ENCODE peak calls at places on chromosomes 6 and 20, in eight cellular contexts. One of them, this sample, is unnamed.

GRCh38 chr6:37654727-37655500 is 42.8 kb downstream of the MDGA1 start:
- DNase-seq in small intestine: no peak
- DNase-seq in adipocyte: no peak
- DNase-seq in CD8-positive, alpha-beta T cell: no peak
- DNase-seq in hepatocyte: no peak
- DNase-seq in ovary: no peak
- DNase-seq in brain microvascular endothelial cell: no peak
- DNase-seq in stomach: no peak
- DNase-seq in this sample: no peak

GRCh38 chr6:122339661-122340060 is 59.8 kb upstream of the HSF2 start:
- DNase-seq in small intestine: no peak
- DNase-seq in adipocyte: peak; percentile 31
- DNase-seq in CD8-positive, alpha-beta T cell: no peak
- DNase-seq in hepatocyte: no peak
- DNase-seq in ovary: no peak
- DNase-seq in brain microvascular endothelial cell: no peak
- DNase-seq in stomach: no peak
- DNase-seq in this sample: no peak

GRCh38 chr6:77457720-77458349 is 5.5 kb downstream of the HTR1B start:
- DNase-seq in small intestine: peak; percentile 55
- DNase-seq in adipocyte: peak; percentile 97
- DNase-seq in CD8-positive, alpha-beta T cell: peak; percentile 15
- DNase-seq in hepatocyte: peak; percentile 89
- DNase-seq in ovary: peak; percentile 41
- DNase-seq in brain microvascular endothelial cell: peak; percentile 96
- DNase-seq in stomach: peak; percentile 65
- DNase-seq in this sample: no peak

GRCh38 chr6:152973916-152974315 is 8.9 kb downstream of the FBXO5 start:
- DNase-seq in small intestine: no peak
- DNase-seq in adipocyte: no peak
- DNase-seq in CD8-positive, alpha-beta T cell: no peak
- DNase-seq in hepatocyte: no peak
- DNase-seq in ovary: no peak
- DNase-seq in brain microvascular endothelial cell: no peak
- DNase-seq in stomach: no peak
- DNase-seq in this sample: no peak

GRCh38 chr6:118893095-118893881 is 664 bp upstream of the ASF1A start:
- DNase-seq in small intestine: peak; percentile 61
- DNase-seq in adipocyte: peak; percentile 78
- DNase-seq in CD8-positive, alpha-beta T cell: peak; percentile 49
- DNase-seq in hepatocyte: peak; percentile 70
- DNase-seq in ovary: no peak
- DNase-seq in brain microvascular endothelial cell: peak; percentile 66
- DNase-seq in stomach: no peak
- DNase-seq in this sample: peak; percentile 34

GRCh38 chr6:11459002-11459658 is 78.4 kb upstream of the TMEM170B start:
- DNase-seq in small intestine: no peak
- DNase-seq in adipocyte: no peak
- DNase-seq in CD8-positive, alpha-beta T cell: no peak
- DNase-seq in hepatocyte: no peak
- DNase-seq in ovary: no peak
- DNase-seq in brain microvascular endothelial cell: no peak
- DNase-seq in stomach: no peak
- DNase-seq in this sample: no peak

GRCh38 chr6:153956807-153957206 is 82.2 kb upstream of the OPRM1 start:
- DNase-seq in small intestine: no peak
- DNase-seq in adipocyte: no peak
- DNase-seq in CD8-positive, alpha-beta T cell: no peak
- DNase-seq in hepatocyte: no peak
- DNase-seq in ovary: no peak
- DNase-seq in brain microvascular endothelial cell: peak; percentile 46
- DNase-seq in stomach: no peak
- DNase-seq in this sample: no peak

GRCh38 chr6:50410577-50410976 is 302.7 kb upstream of the TFAP2D start:
- DNase-seq in small intestine: no peak
- DNase-seq in adipocyte: no peak
- DNase-seq in CD8-positive, alpha-beta T cell: no peak
- DNase-seq in hepatocyte: no peak
- DNase-seq in ovary: no peak
- DNase-seq in brain microvascular endothelial cell: no peak
- DNase-seq in stomach: no peak
- DNase-seq in this sample: no peak

GRCh38 chr6:73803562-73804221 is 107.7 kb downstream of the CD109 start:
- DNase-seq in small intestine: peak; percentile 13
- DNase-seq in adipocyte: peak; percentile 95
- DNase-seq in CD8-positive, alpha-beta T cell: no peak
- DNase-seq in hepatocyte: peak; percentile 59
- DNase-seq in ovary: no peak
- DNase-seq in brain microvascular endothelial cell: peak; percentile 83
- DNase-seq in stomach: no peak
- DNase-seq in this sample: no peak

GRCh38 chr6:123415844-123416468 is 220.8 kb downstream of the TRDN start:
- DNase-seq in small intestine: peak; percentile 67
- DNase-seq in adipocyte: peak; percentile 77
- DNase-seq in CD8-positive, alpha-beta T cell: peak; percentile 4
- DNase-seq in hepatocyte: peak; percentile 80
- DNase-seq in ovary: peak; percentile 11
- DNase-seq in brain microvascular endothelial cell: peak; percentile 52
- DNase-seq in stomach: peak; percentile 53
- DNase-seq in this sample: no peak

GRCh38 chr6:2378891-2379652 is 133.7 kb upstream of the GMDS start:
- DNase-seq in small intestine: no peak
- DNase-seq in adipocyte: peak; percentile 56
- DNase-seq in CD8-positive, alpha-beta T cell: no peak
- DNase-seq in hepatocyte: no peak
- DNase-seq in ovary: no peak
- DNase-seq in brain microvascular endothelial cell: peak; percentile 67
- DNase-seq in stomach: no peak
- DNase-seq in this sample: no peak

GRCh38 chr6:6742535-6742934 is 154.0 kb downstream of the LY86 start:
- DNase-seq in small intestine: no peak
- DNase-seq in adipocyte: no peak
- DNase-seq in CD8-positive, alpha-beta T cell: no peak
- DNase-seq in hepatocyte: no peak
- DNase-seq in ovary: no peak
- DNase-seq in brain microvascular endothelial cell: no peak
- DNase-seq in stomach: no peak
- DNase-seq in this sample: no peak

GRCh38 chr6:13787146-13787545 is 27.2 kb downstream of the MCUR1 start:
- DNase-seq in small intestine: no peak
- DNase-seq in adipocyte: peak; percentile 75
- DNase-seq in CD8-positive, alpha-beta T cell: no peak
- DNase-seq in hepatocyte: peak; percentile 50
- DNase-seq in ovary: no peak
- DNase-seq in brain microvascular endothelial cell: no peak
- DNase-seq in stomach: no peak
- DNase-seq in this sample: no peak

GRCh38 chr6:47854996-47855395 is 73.2 kb downstream of the OPN5 start:
- DNase-seq in small intestine: no peak
- DNase-seq in adipocyte: no peak
- DNase-seq in CD8-positive, alpha-beta T cell: no peak
- DNase-seq in hepatocyte: no peak
- DNase-seq in ovary: no peak
- DNase-seq in brain microvascular endothelial cell: no peak
- DNase-seq in stomach: no peak
- DNase-seq in this sample: no peak

DNA sequence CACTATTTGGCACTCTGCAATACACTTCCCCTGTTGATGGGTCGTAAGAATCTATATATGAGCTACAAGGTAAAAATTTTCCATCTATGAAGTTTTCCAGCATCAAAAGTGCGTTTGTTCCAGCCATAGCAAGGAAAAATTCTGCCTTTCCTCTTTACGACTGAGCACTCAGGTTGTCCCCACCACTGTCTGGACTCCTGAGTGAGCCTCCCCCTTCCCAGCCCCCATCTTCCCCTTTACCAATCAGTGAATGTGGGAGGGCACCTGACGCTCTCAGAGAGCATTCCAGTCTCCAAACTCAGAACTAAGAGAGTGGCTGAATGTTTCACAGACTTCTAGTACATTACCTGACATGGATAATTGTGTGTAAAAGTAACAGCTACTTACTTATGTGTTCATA is at the start of gene ALDH8A1:
- DNase-seq in small intestine: no peak
- DNase-seq in adipocyte: no peak
- DNase-seq in CD8-positive, alpha-beta T cell: no peak
- DNase-seq in hepatocyte: no peak
- DNase-seq in ovary: no peak
- DNase-seq in brain microvascular endothelial cell: no peak
- DNase-seq in stomach: no peak
- DNase-seq in this sample: no peak
- H3K36me3 ChIP-seq in small intestine: no peaks in the 10 kb centered on the region
- H3K36me3 ChIP-seq in adipocyte: no peaks in the 10 kb centered on the region
- H3K36me3 ChIP-seq in CD8-positive, alpha-beta T cell: no peaks in the 10 kb centered on the region
- H3K36me3 ChIP-seq in hepatocyte: no peaks in the 10 kb centered on the region
- H3K36me3 ChIP-seq in ovary: no peaks in the 10 kb centered on the region
- H3K36me3 ChIP-seq in brain microvascular endothelial cell: no peaks in the 10 kb centered on the region
- H3K36me3 ChIP-seq in stomach: no peaks in the 10 kb centered on the region
- H3K36me3 ChIP-seq in this sample: no peaks in the 10 kb centered on the region

GRCh38 chr20:35738410-35739179 is 3.5 kb downstream of the RBM39 start:
- DNase-seq in small intestine: no peak
- DNase-seq in adipocyte: no peak
- DNase-seq in CD8-positive, alpha-beta T cell: no peak
- DNase-seq in hepatocyte: no peak
- DNase-seq in ovary: no peak
- DNase-seq in brain microvascular endothelial cell: no peak
- DNase-seq in stomach: no peak
- DNase-seq in this sample: no peak
- H3K36me3 ChIP-seq in small intestine: peaks cover 22% of the 10 kb centered on the region
- H3K36me3 ChIP-seq in adipocyte: peaks cover 70% of the 10 kb centered on the region
- H3K36me3 ChIP-seq in CD8-positive, alpha-beta T cell: peaks cover 52% of the 10 kb centered on the region
- H3K36me3 ChIP-seq in hepatocyte: peaks cover 5% of the 10 kb centered on the region
- H3K36me3 ChIP-seq in ovary: no peaks in the 10 kb centered on the region
- H3K36me3 ChIP-seq in brain microvascular endothelial cell: peaks cover 75% of the 10 kb centered on the region
- H3K36me3 ChIP-seq in stomach: peaks cover 70% of the 10 kb centered on the region
- H3K36me3 ChIP-seq in this sample: peaks cover 23% of the 10 kb centered on the region

DNA sequence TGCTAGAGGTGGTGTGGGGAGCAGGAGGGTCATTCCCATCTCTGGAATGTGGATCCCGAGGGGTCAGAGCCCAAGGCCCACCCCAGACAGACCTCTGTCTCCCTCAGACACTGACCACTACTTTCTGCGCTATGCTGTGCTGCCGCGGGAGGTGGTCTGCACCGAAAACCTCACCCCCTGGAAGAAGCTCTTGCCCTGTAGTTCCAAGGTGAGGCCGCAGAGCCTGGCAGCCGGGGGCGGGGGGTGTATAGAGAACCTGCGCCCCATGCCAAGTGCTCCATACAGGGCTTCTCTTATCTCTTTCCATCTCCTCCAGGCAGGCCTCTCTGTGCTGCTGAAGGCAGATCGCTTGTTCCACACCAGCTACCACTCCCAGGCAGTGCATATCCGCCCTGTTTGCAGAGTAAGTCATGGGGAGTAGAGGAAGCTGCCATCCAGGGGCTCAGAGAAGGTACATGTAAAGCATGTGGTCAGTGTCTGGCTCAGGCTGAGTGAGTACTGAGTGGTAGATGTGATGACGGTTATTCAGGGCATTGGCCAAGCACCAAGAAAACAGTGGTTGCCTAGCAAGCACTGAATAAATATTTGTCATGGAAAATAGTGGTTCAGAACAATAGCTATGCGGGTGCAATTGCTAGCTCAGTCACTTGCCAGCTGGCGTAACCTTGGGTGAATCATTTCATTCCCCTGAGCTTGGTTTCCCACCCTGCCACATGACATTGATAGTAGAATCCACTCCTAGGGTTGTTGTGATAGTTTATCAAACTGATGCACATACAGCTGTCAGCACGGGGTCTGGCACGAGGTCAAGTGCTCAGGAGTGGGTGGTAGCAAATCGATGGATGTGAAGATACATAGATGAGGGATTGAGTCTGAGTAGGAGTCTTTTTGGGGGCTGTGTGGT is 3.5 kb downstream of the PIGT start:
- DNase-seq in small intestine: peak; percentile 78
- DNase-seq in adipocyte: peak; percentile 64
- DNase-seq in CD8-positive, alpha-beta T cell: no peak
- DNase-seq in hepatocyte: no peak
- DNase-seq in ovary: no peak
- DNase-seq in brain microvascular endothelial cell: peak; percentile 98
- DNase-seq in stomach: peak; percentile 90
- DNase-seq in this sample: peak; percentile 86
- H3K36me3 ChIP-seq in small intestine: peaks cover 18% of the 10 kb centered on the region
- H3K36me3 ChIP-seq in adipocyte: peaks cover 42% of the 10 kb centered on the region
- H3K36me3 ChIP-seq in CD8-positive, alpha-beta T cell: peaks cover 44% of the 10 kb centered on the region
- H3K36me3 ChIP-seq in hepatocyte: no peaks in the 10 kb centered on the region
- H3K36me3 ChIP-seq in ovary: no peaks in the 10 kb centered on the region
- H3K36me3 ChIP-seq in brain microvascular endothelial cell: peaks cover 22% of the 10 kb centered on the region
- H3K36me3 ChIP-seq in stomach: peaks cover 58% of the 10 kb centered on the region
- H3K36me3 ChIP-seq in this sample: peaks cover 12% of the 10 kb centered on the region

GRCh38 chr6:56459030-56459805 is 183.5 kb downstream of the DST start:
- DNase-seq in small intestine: no peak
- DNase-seq in adipocyte: no peak
- DNase-seq in CD8-positive, alpha-beta T cell: no peak
- DNase-seq in hepatocyte: no peak
- DNase-seq in ovary: no peak
- DNase-seq in brain microvascular endothelial cell: no peak
- DNase-seq in stomach: no peak
- DNase-seq in this sample: no peak

GRCh38 chr6:56458324-56458884 is 184.3 kb downstream of the DST start:
- DNase-seq in small intestine: no peak
- DNase-seq in adipocyte: no peak
- DNase-seq in CD8-positive, alpha-beta T cell: no peak
- DNase-seq in hepatocyte: no peak
- DNase-seq in ovary: no peak
- DNase-seq in brain microvascular endothelial cell: no peak
- DNase-seq in stomach: no peak
- DNase-seq in this sample: no peak

GRCh38 chr6:56463443-56463842 is 179.2 kb downstream of the DST start:
- DNase-seq in small intestine: no peak
- DNase-seq in adipocyte: no peak
- DNase-seq in CD8-positive, alpha-beta T cell: no peak
- DNase-seq in hepatocyte: no peak
- DNase-seq in ovary: no peak
- DNase-seq in brain microvascular endothelial cell: no peak
- DNase-seq in stomach: no peak
- DNase-seq in this sample: no peak
- H3K36me3 ChIP-seq in small intestine: peaks cover 19% of the 10 kb centered on the region
- H3K36me3 ChIP-seq in adipocyte: peaks cover 79% of the 10 kb centered on the region
- H3K36me3 ChIP-seq in CD8-positive, alpha-beta T cell: no peaks in the 10 kb centered on the region
- H3K36me3 ChIP-seq in hepatocyte: no peaks in the 10 kb centered on the region
- H3K36me3 ChIP-seq in ovary: no peaks in the 10 kb centered on the region
- H3K36me3 ChIP-seq in brain microvascular endothelial cell: peaks cover 59% of the 10 kb centered on the region
- H3K36me3 ChIP-seq in stomach: peaks cover 74% of the 10 kb centered on the region
- H3K36me3 ChIP-seq in this sample: no peaks in the 10 kb centered on the region

DNA sequence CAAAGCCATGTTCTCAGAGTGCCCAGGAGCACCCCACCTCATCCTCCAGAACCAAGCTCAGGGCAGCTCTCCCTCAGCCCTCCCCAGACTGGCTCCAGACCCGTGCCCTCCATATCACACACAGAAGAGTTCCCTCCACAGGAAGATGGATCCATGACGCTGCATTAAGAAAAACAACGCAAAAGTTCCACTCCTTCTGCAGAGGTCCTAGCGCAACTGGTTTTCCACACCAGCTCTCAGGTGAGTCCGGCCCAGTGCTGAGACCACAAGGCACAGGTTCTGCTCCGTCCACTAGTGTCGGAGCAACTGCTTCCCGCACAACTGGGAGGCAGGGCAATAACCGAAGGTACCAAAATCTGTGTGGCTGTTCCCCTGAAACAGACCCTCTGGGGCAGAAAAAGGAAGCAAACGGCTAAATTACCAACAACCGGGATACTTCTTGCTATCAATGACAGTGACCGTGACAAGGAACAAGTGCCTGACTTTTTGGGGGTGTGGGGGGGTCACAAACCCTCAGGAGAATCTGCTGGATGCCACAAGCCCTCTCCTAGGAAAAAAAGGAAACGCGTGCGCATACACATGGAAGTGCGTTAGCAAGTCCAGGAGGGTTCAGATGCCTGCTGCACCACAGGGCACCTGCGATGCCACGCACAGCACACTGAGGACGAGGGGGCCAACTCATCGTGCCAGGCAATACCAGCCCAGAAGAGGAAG is 49.2 kb downstream of the MYH7B start:
- DNase-seq in small intestine: no peak
- DNase-seq in adipocyte: no peak
- DNase-seq in CD8-positive, alpha-beta T cell: no peak
- DNase-seq in hepatocyte: no peak
- DNase-seq in ovary: peak; percentile 6
- DNase-seq in brain microvascular endothelial cell: no peak
- DNase-seq in stomach: no peak
- DNase-seq in this sample: no peak
- H3K36me3 ChIP-seq in small intestine: peaks cover 36% of the 10 kb centered on the region
- H3K36me3 ChIP-seq in adipocyte: peaks cover 100% of the 10 kb centered on the region
- H3K36me3 ChIP-seq in CD8-positive, alpha-beta T cell: peaks cover 84% of the 10 kb centered on the region
- H3K36me3 ChIP-seq in hepatocyte: no peaks in the 10 kb centered on the region
- H3K36me3 ChIP-seq in ovary: no peaks in the 10 kb centered on the region
- H3K36me3 ChIP-seq in brain microvascular endothelial cell: peaks cover 83% of the 10 kb centered on the region
- H3K36me3 ChIP-seq in stomach: peaks cover 100% of the 10 kb centered on the region
- H3K36me3 ChIP-seq in this sample: peaks cover 46% of the 10 kb centered on the region